ENCODE peak calls at places on chromosomes 5 and 9, in eight cellular contexts. I is DMS153; Y is bronchial epithelial cell; K is Caki2; F is sciatic nerve; M is activated CD4-positive, alpha-beta T cell treated with anti-CD3 and anti-CD28 coated beads, Interleukin-2, amount 50 U/mL, for 4 hours; J is T-cell; L is A172. H is an unnamed sample.
A peak's percentile ranks its signal among the peaks of the same experiment; 100 is the strongest.

GRCh38 chr9:38066907-38067610 is 2.0 kb downstream of the SHB start:
- DNase-seq in I (no peak), Y (peak; percentile 38), K (no peak), F (peak; percentile 71), M (peak; percentile 4), J (no peak), L (peak; percentile 14), H (peak; percentile 92)

GRCh38 chr9:706606-707451 is 134.7 kb upstream of the DMRT1 start:
- DNase-seq in I (no peak), Y (peak; percentile 35), K (no peak), F (peak; percentile 84), M (peak; percentile 8), J (peak; percentile 10), L (peak; percentile 44), H (peak; percentile 92)

GRCh38 chr5:55226934-55227737 is at the start of gene MCIDAS:
- DNase-seq in I (peak; percentile 19), Y (peak; percentile 48), K (peak; percentile 79), F (no peak), M (peak; percentile 52), J (peak; percentile 29), L (peak; percentile 57), H (no peak)

GRCh38 chr9:129336601-129337286 is 158.7 kb upstream of the IER5L start:
- DNase-seq in I (no peak), Y (no peak), K (no peak), F (no peak), M (peak; percentile 26), J (no peak), L (peak; percentile 46), H (no peak)

GRCh38 chr9:114392749-114393112 is 4.9 kb upstream of the AKNA start:
- DNase-seq in I (no peak), Y (no peak), K (no peak), F (no peak), M (no peak), J (no peak), L (no peak), H (no peak)

GRCh38 chr5:96084874-96085545 is 123.4 kb upstream of the ELL2 start:
- DNase-seq in I (no peak), Y (peak; percentile 84), K (no peak), F (no peak), M (no peak), J (no peak), L (no peak), H (no peak)

GRCh38 chr5:60978968-60979367 is 34.0 kb downstream of the NDUFAF2 start:
- DNase-seq in I (no peak), Y (no peak), K (no peak), F (no peak), M (no peak), J (no peak), L (no peak), H (no peak)

GRCh38 chr5:149240354-149240998 is 31.2 kb upstream of the AFAP1L1 start:
- DNase-seq in I (no peak), Y (peak; percentile 63), K (no peak), F (no peak), M (peak; percentile 77), J (peak; percentile 90), L (no peak), H (peak; percentile 71)

GRCh38 chr9:124708633-124709032 is 62.5 kb downstream of the NR6A1 start:
- DNase-seq in I (no peak), Y (peak; percentile 51), K (no peak), F (no peak), M (no peak), J (no peak), L (peak; percentile 51), H (no peak)

GRCh38 chr5:159041754-159042153 is 58.0 kb downstream of the EBF1 start:
- DNase-seq in I (no peak), Y (no peak), K (no peak), F (no peak), M (no peak), J (no peak), L (no peak), H (no peak)

GRCh38 chr9:35518212-35518917 is 28.5 kb downstream of the RUSC2 start:
- DNase-seq in I (no peak), Y (peak; percentile 96), K (peak; percentile 89), F (no peak), M (no peak), J (no peak), L (peak; percentile 96), H (no peak)

GRCh38 chr5:67170783-67171182 is 25.8 kb downstream of the CD180 start:
- DNase-seq in I (no peak), Y (no peak), K (no peak), F (no peak), M (no peak), J (no peak), L (no peak), H (no peak)

GRCh38 chr9:6924988-6925563 is 167.3 kb downstream of the KDM4C start:
- DNase-seq in I (peak; percentile 17), Y (no peak), K (no peak), F (no peak), M (no peak), J (no peak), L (no peak), H (no peak)

GRCh38 chr5:60457256-60457655 is 242.7 kb downstream of the DEPDC1B start:
- DNase-seq in I (no peak), Y (no peak), K (no peak), F (no peak), M (no peak), J (no peak), L (no peak), H (no peak)

GRCh38 chr5:40981420-40981819 is 72.1 kb downstream of the C7 start:
- DNase-seq in I (no peak), Y (no peak), K (no peak), F (no peak), M (no peak), J (no peak), L (no peak), H (no peak)

GRCh38 chr9:2267171-2267740 is 252.1 kb downstream of the SMARCA2 start:
- DNase-seq in I (no peak), Y (no peak), K (no peak), F (no peak), M (no peak), J (no peak), L (no peak), H (no peak)

GRCh38 chr9:79858509-79858908 is 286.7 kb downstream of the TLE4 start:
- DNase-seq in I (no peak), Y (no peak), K (peak; percentile 50), F (no peak), M (no peak), J (no peak), L (peak; percentile 96), H (no peak)

GRCh38 chr9:22005700-22006605 is 3.2 kb downstream of the CDKN2B start:
- DNase-seq in I (no peak), Y (no peak), K (no peak), F (no peak), M (no peak), J (no peak), L (no peak), H (no peak)

GRCh38 chr9:2722715-2723114 is 5.4 kb downstream of the KCNV2 start:
- DNase-seq in I (no peak), Y (peak; percentile 93), K (peak; percentile 36), F (no peak), M (no peak), J (no peak), L (no peak), H (no peak)

GRCh38 chr9:27768781-27769180 is 195.5 kb upstream of the C9orf72 start:
- DNase-seq in I (no peak), Y (no peak), K (no peak), F (no peak), M (no peak), J (no peak), L (no peak), H (no peak)

GRCh38 chr5:2740849-2741555 is 10.5 kb downstream of the IRX2 start:
- DNase-seq in I (no peak), Y (no peak), K (no peak), F (no peak), M (no peak), J (no peak), L (no peak), H (no peak)

GRCh38 chr5:83377131-83377865 is 94.2 kb upstream of the VCAN start:
- DNase-seq in I (no peak), Y (peak; percentile 45), K (no peak), F (no peak), M (no peak), J (no peak), L (peak; percentile 42), H (no peak)

GRCh38 chr5:111548992-111549649 is 36.8 kb upstream of the STARD4 start:
- DNase-seq in I (peak; percentile 3), Y (peak; percentile 37), K (no peak), F (no peak), M (no peak), J (no peak), L (peak; percentile 52), H (no peak)

GRCh38 chr5:172939045-172939444 is 20.2 kb upstream of the RPL26L1 start:
- DNase-seq in I (peak; percentile 20), Y (no peak), K (no peak), F (no peak), M (no peak), J (no peak), L (no peak), H (no peak)

GRCh38 chr5:117461403-117461802 is 886.8 kb upstream of the SEMA6A start:
- DNase-seq in I (no peak), Y (no peak), K (no peak), F (no peak), M (no peak), J (no peak), L (no peak), H (no peak)

GRCh38 chr9:128115187-128116103 is 12.1 kb downstream of the PTGES2 start:
- DNase-seq in I (no peak), Y (no peak), K (no peak), F (peak; percentile 50), M (no peak), J (no peak), L (no peak), H (no peak)

GRCh38 chr5:138978085-138978484 is 103.0 kb upstream of the LRRTM2 start:
- DNase-seq in I (no peak), Y (no peak), K (no peak), F (no peak), M (no peak), J (no peak), L (peak; percentile 27), H (no peak)

GRCh38 chr5:135441256-135441915 is 5.8 kb downstream of the DCANP1 start:
- DNase-seq in I (no peak), Y (no peak), K (no peak), F (no peak), M (no peak), J (no peak), L (no peak), H (peak; percentile 87)

GRCh38 chr9:70042461-70043215 is 1.0 kb upstream of the MAMDC2 start:
- DNase-seq in I (no peak), Y (peak; percentile 62), K (no peak), F (no peak), M (no peak), J (no peak), L (no peak), H (no peak)